ENCODE peak calls at places on chromosomes 4 and X, in eight cellular contexts. Y, K, S, V, H, W, M and F are unnamed samples.

GRCh38 chr4:16026155-16026761 is 57.6 kb downstream of the PROM1 start:
- DNase-seq in Y (peak), K (peak), S (no peak), V (peak), H (no peak), W (no peak), M (peak), F (no peak)

GRCh38 chr4:96654045-96654444 is 814.2 kb downstream of the PDHA2 start:
- DNase-seq in Y (no peak), K (no peak), S (no peak), V (no peak), H (no peak), W (no peak), M (no peak), F (no peak)

GRCh38 chrX:101229155-101229554 is 9.6 kb downstream of the DRP2 start:
- DNase-seq in Y (peak), K (peak), S (no peak), V (no peak), H (no peak), W (no peak), M (peak), F (no peak)

GRCh38 chr4:118173956-118174355 is 139.7 kb downstream of the NDST3 start:
- DNase-seq in Y (peak), K (no peak), S (no peak), V (no peak), H (no peak), W (no peak), M (peak), F (peak)

GRCh38 chrX:14243823-14244222 is 214.1 kb upstream of the GEMIN8 start:
- DNase-seq in Y (no peak), K (no peak), S (no peak), V (no peak), H (no peak), W (no peak), M (no peak), F (no peak)

GRCh38 chrX:23271011-23271410 is 63.6 kb upstream of the PTCHD1 start:
- DNase-seq in Y (no peak), K (peak), S (no peak), V (no peak), H (no peak), W (no peak), M (no peak), F (no peak)

GRCh38 chr4:149441338-149441737 is 374.3 kb downstream of the IQCM start:
- DNase-seq in Y (peak), K (peak), S (no peak), V (no peak), H (no peak), W (no peak), M (peak), F (peak)

GRCh38 chrX:21725498-21725897 is 32.4 kb downstream of the SMPX start:
- DNase-seq in Y (peak), K (peak), S (no peak), V (peak), H (no peak), W (peak), M (no peak), F (no peak)

GRCh38 chr4:39759569-39759968 is 61.6 kb downstream of the UBE2K start:
- DNase-seq in Y (no peak), K (peak), S (no peak), V (no peak), H (no peak), W (no peak), M (no peak), F (no peak)

GRCh38 chr4:122531038-122531437 is 74.5 kb upstream of the IL2 start:
- DNase-seq in Y (no peak), K (no peak), S (no peak), V (no peak), H (no peak), W (no peak), M (no peak), F (no peak)

GRCh38 chrX:120291211-120291610 is 20.1 kb downstream of the TMEM255A start:
- DNase-seq in Y (no peak), K (no peak), S (no peak), V (no peak), H (no peak), W (no peak), M (no peak), F (no peak)

GRCh38 chr4:2753444-2753843 is 2.7 kb downstream of the TNIP2 start:
- DNase-seq in Y (no peak), K (peak), S (no peak), V (no peak), H (no peak), W (no peak), M (no peak), F (no peak)

GRCh38 chr4:2754848-2755820 is 1.0 kb downstream of the TNIP2 start:
- DNase-seq in Y (no peak), K (no peak), S (no peak), V (no peak), H (no peak), W (no peak), M (no peak), F (no peak)

GRCh38 chr4:2757426-2757825 is 1.3 kb upstream of the TNIP2 start:
- DNase-seq in Y (no peak), K (no peak), S (peak), V (no peak), H (no peak), W (no peak), M (no peak), F (no peak)

GRCh38 chr4:2755821-2756690 is at the start of gene TNIP2:
- DNase-seq in Y (peak), K (peak), S (peak), V (peak), H (peak), W (peak), M (no peak), F (no peak)

DNA sequence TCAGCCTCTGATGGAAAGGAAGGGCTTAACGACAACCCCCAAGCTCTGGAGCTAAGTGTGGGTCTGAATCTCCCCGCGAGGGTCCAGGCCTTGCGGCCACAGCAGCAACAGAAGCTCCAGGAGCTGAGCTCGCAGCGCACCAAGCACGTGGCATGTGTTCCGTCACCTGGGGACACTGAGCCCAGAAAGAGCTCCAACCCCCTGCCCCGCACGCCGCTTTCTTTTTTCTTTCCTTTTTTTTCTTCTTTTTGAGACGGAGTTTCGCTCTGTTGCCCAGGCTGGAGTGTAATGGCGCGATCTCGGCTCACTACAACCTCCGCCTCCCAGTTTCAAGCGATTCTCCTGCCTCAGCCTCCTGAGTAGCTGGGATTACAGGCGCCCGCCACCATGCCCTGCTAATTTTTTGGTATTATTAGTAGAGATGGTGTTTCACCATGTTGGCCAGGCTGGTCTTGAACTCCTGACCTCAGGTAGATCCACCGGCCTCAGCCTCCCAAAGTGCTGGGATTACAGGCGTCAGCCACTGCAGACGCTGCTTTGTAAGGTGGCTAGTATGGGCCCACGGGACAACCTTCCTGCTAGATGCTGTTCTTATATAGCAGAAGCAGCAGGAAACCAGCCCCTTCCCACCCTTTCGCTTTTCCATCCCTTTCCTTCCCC is 685 bp upstream of the TNIP2 start:
- DNase-seq in Y (no peak), K (no peak), S (peak), V (no peak), H (no peak), W (no peak), M (no peak), F (no peak)
- H3K4me3 ChIP-seq in Y (peak), K (peak), S (peak), V (no peak), H (peak), W (no peak), M (peak), F (peak)

GRCh38 chr4:48491514-48492176 is 1.6 kb downstream of the ZAR1 start:
- DNase-seq in Y (no peak), K (no peak), S (no peak), V (no peak), H (no peak), W (no peak), M (no peak), F (no peak)

GRCh38 chr4:48490680-48491513 is 845 bp downstream of the ZAR1 start:
- DNase-seq in Y (no peak), K (no peak), S (no peak), V (peak), H (no peak), W (no peak), M (no peak), F (no peak)

GRCh38 chr4:48489683-48490011 is 405 bp upstream of the ZAR1 start:
- DNase-seq in Y (no peak), K (no peak), S (no peak), V (no peak), H (no peak), W (no peak), M (no peak), F (no peak)

GRCh38 chr4:48493485-48494100 is 3.5 kb downstream of the ZAR1 start:
- DNase-seq in Y (no peak), K (peak), S (no peak), V (no peak), H (no peak), W (no peak), M (no peak), F (no peak)

GRCh38 chr4:48490012-48490679 is at the start of gene ZAR1:
- DNase-seq in Y (no peak), K (no peak), S (no peak), V (peak), H (no peak), W (no peak), M (no peak), F (no peak)
- H3K4me3 ChIP-seq in Y (peak), K (no peak), S (peak), V (peak), H (peak), W (no peak), M (peak), F (peak)

DNA sequence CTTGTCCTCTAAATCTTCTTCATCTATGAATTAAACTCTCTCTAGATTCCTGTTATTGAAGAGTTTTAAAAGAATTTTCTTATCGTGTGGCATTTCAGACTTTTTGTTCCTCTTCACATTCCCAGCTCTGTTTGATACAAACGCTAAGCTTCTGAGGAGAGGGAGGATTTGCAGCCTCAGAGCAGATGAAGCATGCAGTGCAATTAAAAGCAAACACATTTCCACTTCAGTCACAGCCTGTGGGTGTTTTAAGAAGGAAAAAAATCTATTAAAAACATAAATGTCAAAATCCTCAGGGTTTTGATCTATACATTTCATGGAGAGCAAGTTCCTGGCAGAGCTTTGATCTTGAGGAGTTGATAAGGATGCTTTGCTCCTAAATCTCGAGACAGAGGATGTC is 442.3 kb upstream of the BOD1L1 start:
- DNase-seq in Y (no peak), K (no peak), S (no peak), V (no peak), H (no peak), W (no peak), M (no peak), F (no peak)
- H3K4me3 ChIP-seq in Y (no peak), K (no peak), S (no peak), V (no peak), H (no peak), W (no peak), M (no peak), F (no peak)

GRCh38 chr4:2459589-2460349 is 9.1 kb upstream of the RNF4 start:
- DNase-seq in Y (no peak), K (no peak), S (no peak), V (no peak), H (no peak), W (no peak), M (no peak), F (no peak)

GRCh38 chr4:2462218-2462991 is 6.5 kb upstream of the RNF4 start:
- DNase-seq in Y (peak), K (peak), S (peak), V (peak), H (peak), W (peak), M (peak), F (no peak)

GRCh38 chr4:2458546-2459491 is 10.1 kb upstream of the RNF4 start:
- DNase-seq in Y (no peak), K (no peak), S (no peak), V (no peak), H (no peak), W (no peak), M (no peak), F (no peak)

GRCh38 chr4:2462992-2463762 is 5.7 kb upstream of the RNF4 start:
- DNase-seq in Y (no peak), K (no peak), S (no peak), V (no peak), H (no peak), W (no peak), M (no peak), F (no peak)

DNA sequence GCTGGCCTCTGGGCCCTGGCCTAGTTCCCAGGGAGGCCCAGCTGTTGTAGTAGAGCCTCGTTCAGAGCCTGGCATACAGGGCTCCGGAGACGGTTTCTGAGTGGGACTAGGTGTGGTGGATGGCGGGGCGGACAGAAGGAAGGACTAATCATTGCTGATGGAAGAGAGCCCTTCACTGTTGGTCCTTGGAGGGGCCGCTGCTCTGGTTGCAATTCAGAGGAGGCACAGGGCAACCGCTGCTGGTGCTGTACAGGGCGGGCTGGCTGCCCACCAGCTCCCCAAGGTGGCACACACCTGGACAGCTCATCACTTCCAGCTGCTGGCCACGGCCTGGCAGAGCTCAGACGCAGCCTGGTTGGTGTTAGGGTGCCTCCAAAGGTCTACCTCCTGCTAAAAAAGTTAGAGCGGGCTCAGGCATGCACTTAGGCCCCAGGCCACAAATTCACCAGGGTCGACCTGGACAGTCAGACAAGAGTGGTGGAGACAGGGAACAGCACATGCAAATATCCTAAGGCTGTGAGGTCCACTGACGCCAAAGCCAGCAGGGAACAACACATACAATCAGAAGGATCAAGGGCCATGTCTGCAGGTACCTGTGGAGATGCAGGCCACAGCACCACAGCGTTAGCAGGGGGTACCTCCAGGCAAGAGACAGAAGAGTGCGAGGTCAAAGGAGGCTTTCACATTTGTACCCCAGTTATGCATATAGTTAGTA is 7.5 kb upstream of the RNF4 start:
- DNase-seq in Y (no peak), K (no peak), S (no peak), V (no peak), H (no peak), W (no peak), M (no peak), F (no peak)
- H3K4me3 ChIP-seq in Y (no peak), K (no peak), S (no peak), V (no peak), H (no peak), W (no peak), M (no peak), F (no peak)

GRCh38 chr4:78250500-78250899 is 193.4 kb downstream of the FRAS1 start:
- DNase-seq in Y (no peak), K (no peak), S (no peak), V (no peak), H (no peak), W (no peak), M (no peak), F (no peak)

GRCh38 chr4:78242071-78242470 is 184.9 kb downstream of the FRAS1 start:
- DNase-seq in Y (peak), K (peak), S (no peak), V (no peak), H (no peak), W (no peak), M (no peak), F (no peak)

GRCh38 chr4:78247541-78248285 is 190.6 kb downstream of the FRAS1 start:
- DNase-seq in Y (peak), K (peak), S (no peak), V (no peak), H (no peak), W (no peak), M (no peak), F (no peak)

DNA sequence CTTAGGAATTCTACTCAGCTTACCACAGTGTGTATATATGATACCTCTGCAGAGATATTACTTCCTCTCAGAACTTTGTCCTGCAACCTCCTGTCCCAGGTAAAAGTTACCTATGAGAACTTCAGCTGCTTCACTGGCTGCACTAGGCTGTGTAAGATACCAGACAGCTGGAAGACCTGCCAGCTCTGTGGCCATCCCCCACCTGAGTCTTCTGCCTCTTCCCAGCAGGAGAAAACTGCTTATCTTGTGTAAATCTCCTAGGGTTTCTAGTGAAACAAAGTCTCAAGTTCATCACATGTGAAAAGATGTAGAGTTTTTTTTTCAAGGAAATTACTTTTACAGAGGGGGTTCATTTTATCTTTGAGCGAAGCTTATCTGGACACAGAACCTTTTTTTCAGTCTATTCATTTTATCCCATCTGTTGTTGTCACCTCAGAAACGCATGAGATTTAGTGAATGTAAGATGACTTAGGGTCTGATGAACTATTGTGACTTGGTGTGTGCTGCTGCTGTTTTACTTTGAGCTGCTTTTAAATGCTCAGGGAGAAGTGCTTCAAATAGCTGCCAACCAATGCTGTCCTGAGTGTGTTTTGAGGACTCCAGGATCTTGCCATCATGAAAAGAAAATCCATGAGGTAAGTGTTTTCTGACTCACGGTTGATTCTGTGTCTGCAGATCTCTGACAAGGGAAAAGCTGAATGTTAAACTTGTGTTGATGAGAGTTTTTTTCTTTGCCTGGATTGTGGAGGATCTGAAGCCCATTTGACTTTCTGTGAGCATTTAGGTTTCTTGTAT is 187.8 kb downstream of the FRAS1 start:
- DNase-seq in Y (no peak), K (peak), S (no peak), V (peak), H (no peak), W (no peak), M (no peak), F (no peak)
- H3K4me3 ChIP-seq in Y (no peak), K (no peak), S (no peak), V (no peak), H (no peak), W (no peak), M (no peak), F (no peak)

GRCh38 chrX:2497961-2498780 is 2.6 kb downstream of the DHRSX start:
- DNase-seq in Y (no peak), K (peak), S (peak), V (peak), H (no peak), W (peak), M (no peak), F (no peak)
- H3K4me3 ChIP-seq in Y (no peak), K (no peak), S (peak), V (no peak), H (no peak), W (no peak), M (peak), F (peak)

DNA sequence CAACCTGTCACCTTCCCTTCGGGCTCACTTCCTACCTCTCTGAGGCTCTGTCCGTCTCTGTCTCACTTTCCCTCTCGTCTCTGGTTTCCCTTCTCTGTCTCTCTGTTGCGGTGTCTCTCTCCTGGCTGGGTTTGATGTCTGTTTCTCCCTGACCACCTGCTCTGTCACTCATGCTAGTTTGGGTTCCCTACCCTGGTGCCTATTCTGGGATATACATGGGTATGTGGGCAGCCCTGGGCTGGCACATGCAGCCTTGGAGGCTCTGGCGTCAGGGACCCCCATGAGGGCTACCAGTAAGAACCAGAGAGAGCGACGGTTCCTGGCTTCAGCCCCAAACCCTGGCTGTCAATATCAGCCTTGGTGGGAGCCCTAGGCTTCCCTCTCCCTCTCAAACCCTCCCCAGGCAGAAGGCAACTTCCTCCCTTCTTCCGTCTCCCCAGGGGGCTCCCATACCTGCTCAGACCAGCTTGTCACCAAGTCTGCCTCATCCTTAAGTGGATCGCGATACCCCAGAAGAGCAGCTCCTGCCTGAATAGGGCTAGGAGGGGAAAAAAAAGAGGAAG is 314 bp downstream of the DNASE1L1 start:
- DNase-seq in Y (no peak), K (no peak), S (no peak), V (no peak), H (no peak), W (no peak), M (no peak), F (no peak)
- H3K4me3 ChIP-seq in Y (peak), K (peak), S (peak), V (no peak), H (no peak), W (no peak), M (peak), F (no peak)